ENCODE peak calls at places on chromosomes 6 and 20, in four cellular contexts. P, Q, O and E are unnamed samples.

GRCh38 chr6:148192310-148192709 is 150.3 kb upstream of the SASH1 start:
- DNase-seq in P (no peak), Q (no peak), O (no peak), E (no peak)

GRCh38 chr6:134584809-134585528 is 267.1 kb upstream of the SGK1 start:
- DNase-seq in P (no peak), Q (no peak), O (no peak), E (no peak)

GRCh38 chr6:128168244-128168643 is 267.4 kb upstream of the THEMIS start:
- DNase-seq in P (no peak), Q (peak), O (no peak), E (no peak)

GRCh38 chr20:59605691-59606364 is 1.5 kb downstream of the PHACTR3 start:
- DNase-seq in P (no peak), Q (no peak), O (no peak), E (no peak)

GRCh38 chr6:111252451-111252850 is 165.1 kb downstream of the SLC16A10 start:
- DNase-seq in P (no peak), Q (no peak), O (no peak), E (no peak)

GRCh38 chr6:130959938-130960337 is 103.1 kb downstream of the EPB41L2 start:
- DNase-seq in P (no peak), Q (no peak), O (no peak), E (no peak)

GRCh38 chr20:62241501-62241900 is 3.2 kb downstream of the OSBPL2 start:
- DNase-seq in P (no peak), Q (no peak), O (no peak), E (no peak)

GRCh38 chr6:108526739-108527174 is 34.0 kb upstream of the FOXO3 start:
- DNase-seq in P (no peak), Q (peak), O (peak), E (peak)

GRCh38 chr6:140561701-140562100 is 1187.3 kb upstream of the CITED2 start:
- DNase-seq in P (no peak), Q (no peak), O (no peak), E (no peak)

GRCh38 chr6:30329331-30329730 is 2.6 kb downstream of the TRIM39 start:
- DNase-seq in P (no peak), Q (no peak), O (no peak), E (no peak)

GRCh38 chr20:61437280-61438206 is 185.5 kb downstream of the CDH4 start:
- DNase-seq in P (no peak), Q (no peak), O (no peak), E (no peak)

GRCh38 chr20:41714030-41714429 is 95.9 kb upstream of the CHD6 start:
- DNase-seq in P (no peak), Q (no peak), O (no peak), E (no peak)

GRCh38 chr6:166530211-166531045 is 56.0 kb downstream of the RAMACL start:
- DNase-seq in P (no peak), Q (no peak), O (no peak), E (no peak)

GRCh38 chr20:2840967-2841531 is 504 bp downstream of the VPS16 start:
- DNase-seq in P (peak), Q (peak), O (peak), E (peak)

GRCh38 chr6:41352396-41352795 is 17.0 kb downstream of the NCR2 start:
- DNase-seq in P (no peak), Q (no peak), O (no peak), E (no peak)

GRCh38 chr6:32933661-32934085 is 7.2 kb downstream of the HLA-DMB start:
- DNase-seq in P (peak), Q (peak), O (peak), E (peak)

GRCh38 chr20:5511082-5511481 is 194.3 kb upstream of the PROKR2 start:
- DNase-seq in P (no peak), Q (no peak), O (no peak), E (no peak)

GRCh38 chr6:170553686-170554085 is 483 bp upstream of the TBP start:
- DNase-seq in P (peak), Q (no peak), O (no peak), E (peak)

GRCh38 chr20:47205577-47206123 is 150.8 kb downstream of the ZMYND8 start:
- DNase-seq in P (peak), Q (peak), O (peak), E (peak)

GRCh38 chr6:54776891-54777290 is 69.7 kb upstream of the FAM83B start:
- DNase-seq in P (no peak), Q (no peak), O (no peak), E (no peak)
- TF ChIP-seq ELF4 in P (no peak), Q (no peak), O (no peak), E (no peak)

DNA sequence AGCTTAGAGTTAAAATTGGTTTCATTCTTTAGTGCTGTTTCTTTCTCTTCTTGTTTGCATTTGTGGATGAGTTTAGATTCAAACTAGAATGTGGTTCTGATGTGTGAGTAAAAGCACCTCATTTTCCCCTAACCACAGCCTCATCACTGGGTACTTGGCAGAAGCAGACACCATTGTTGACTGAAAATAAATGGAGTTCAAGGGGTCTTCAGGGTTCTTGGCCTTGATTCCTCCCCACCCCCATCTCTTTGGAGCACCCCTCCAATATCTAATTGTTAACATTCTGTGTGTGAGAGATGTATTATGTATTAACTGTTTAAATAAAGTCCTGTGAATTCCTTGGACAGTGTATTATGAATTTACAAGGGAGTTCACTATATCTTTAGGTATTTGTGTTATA is 59.6 kb downstream of the JARID2 start:
- DNase-seq in P (no peak), Q (no peak), O (no peak), E (no peak)
- TF ChIP-seq ELF4 in P (no peak), Q (no peak), O (no peak), E (no peak)

GRCh38 chr6:1798965-1799325 is 189.2 kb downstream of the FOXC1 start:
- DNase-seq in P (no peak), Q (no peak), O (no peak), E (no peak)

GRCh38 chr6:1796706-1797529 is 187.2 kb downstream of the FOXC1 start:
- DNase-seq in P (no peak), Q (no peak), O (no peak), E (no peak)

GRCh38 chr6:1797801-1798200 is 188.1 kb downstream of the FOXC1 start:
- DNase-seq in P (no peak), Q (peak), O (no peak), E (no peak)

GRCh38 chr6:1795923-1796322 is 186.2 kb downstream of the FOXC1 start:
- DNase-seq in P (no peak), Q (no peak), O (no peak), E (no peak)

DNA sequence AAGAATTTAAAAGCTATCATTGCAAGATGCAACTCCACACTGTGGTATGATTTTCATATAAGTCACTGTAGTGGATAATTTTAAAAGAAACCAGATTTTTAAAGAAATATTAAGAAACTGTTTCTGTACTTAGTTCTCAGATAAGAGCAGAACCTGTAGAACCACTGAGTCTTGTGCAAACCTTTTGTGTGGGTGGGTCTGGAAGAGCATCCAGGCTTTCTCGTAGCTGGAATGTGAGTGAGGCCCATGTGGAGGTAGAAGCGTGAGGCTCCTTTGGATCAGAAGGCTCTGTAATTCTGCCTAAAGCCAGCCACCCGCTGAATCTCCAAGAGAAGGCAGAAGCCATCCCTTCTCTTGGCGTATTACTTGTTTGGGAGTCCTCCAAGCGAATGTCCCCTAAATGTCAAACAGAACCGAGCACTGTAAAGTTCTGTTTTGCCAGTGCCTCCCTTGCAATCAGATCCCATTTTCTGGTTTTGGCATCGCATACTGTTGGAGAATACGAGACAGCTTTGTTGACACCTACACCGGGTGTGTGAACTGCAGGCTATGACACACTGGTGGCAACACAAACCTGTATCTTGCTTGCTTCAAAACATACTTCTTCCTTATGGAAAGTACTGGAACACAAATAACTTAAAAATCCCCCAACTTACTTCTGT is 188.7 kb downstream of the FOXC1 start:
- DNase-seq in P (no peak), Q (no peak), O (no peak), E (no peak)
- TF ChIP-seq ELF4 in P (no peak), Q (no peak), O (no peak), E (no peak)

GRCh38 chr6:100633096-100633766 is 168.5 kb upstream of the SIM1 start:
- DNase-seq in P (no peak), Q (peak), O (no peak), E (no peak)
- TF ChIP-seq ELF4 in P (no peak), Q (no peak), O (no peak), E (no peak)

GRCh38 chr20:31673943-31674463 is 36.3 kb downstream of the COX4I2 start:
- DNase-seq in P (no peak), Q (no peak), O (no peak), E (no peak)

GRCh38 chr20:31673435-31673834 is 35.7 kb downstream of the COX4I2 start:
- DNase-seq in P (no peak), Q (no peak), O (no peak), E (no peak)

GRCh38 chr20:31675828-31676533 is 38.3 kb downstream of the COX4I2 start:
- DNase-seq in P (no peak), Q (no peak), O (peak), E (no peak)

GRCh38 chr20:31676534-31677030 is 38.9 kb downstream of the COX4I2 start:
- DNase-seq in P (no peak), Q (no peak), O (peak), E (no peak)

DNA sequence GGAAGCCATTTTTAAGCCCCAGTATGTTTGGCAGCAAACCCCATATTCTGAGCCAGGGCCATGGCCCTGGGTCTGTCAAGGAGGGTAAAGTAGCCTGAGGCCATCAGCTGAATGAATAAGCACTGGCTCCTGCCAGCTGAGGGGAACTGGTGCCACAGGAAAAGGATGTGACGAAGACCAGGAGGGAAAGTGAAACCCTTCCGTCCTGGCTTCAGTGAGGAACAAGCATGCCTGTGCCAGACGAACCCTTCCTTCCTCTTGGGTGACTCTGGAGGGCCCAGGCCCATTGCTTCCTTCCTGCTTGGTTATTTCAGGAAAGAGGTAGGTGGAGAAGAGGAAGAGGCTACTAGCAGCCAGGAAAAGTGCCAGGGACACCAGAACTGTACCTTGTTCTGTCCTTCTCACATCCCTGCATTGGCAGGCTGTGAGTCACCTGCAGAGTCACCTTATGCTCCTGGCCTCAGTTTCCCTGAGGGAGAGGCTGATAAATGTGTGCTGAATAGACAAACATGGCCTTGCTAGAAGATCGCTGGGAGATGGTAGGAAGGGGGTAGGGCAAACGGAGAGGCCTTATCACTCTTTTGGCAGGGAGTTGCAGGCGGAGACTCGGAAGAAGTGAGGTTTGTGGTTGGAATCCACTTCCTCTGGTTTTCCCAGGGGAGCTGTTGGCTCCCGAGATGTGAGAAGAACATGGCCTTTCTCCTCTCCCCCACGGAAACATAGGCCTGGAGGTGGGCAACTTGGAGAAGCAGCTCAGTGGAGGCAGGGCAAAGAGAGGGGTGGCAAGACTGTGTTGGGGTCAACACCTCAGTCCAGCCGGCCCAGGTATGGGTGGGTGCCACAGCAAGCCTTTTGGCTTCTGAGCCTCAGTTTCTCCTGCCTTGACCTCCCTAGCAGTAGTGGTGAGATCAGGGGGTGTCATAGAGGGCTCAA is 37.4 kb downstream of the COX4I2 start:
- DNase-seq in P (no peak), Q (no peak), O (peak), E (no peak)
- TF ChIP-seq ELF4 in P (no peak), Q (no peak), O (peak), E (no peak)

GRCh38 chr20:33531047-33531877 is 41.4 kb downstream of the CBFA2T2 start:
- DNase-seq in P (no peak), Q (peak), O (no peak), E (no peak)
- TF ChIP-seq ELF4 in P (no peak), Q (no peak), O (no peak), E (no peak)

GRCh38 chr6:26350858-26351543 is 14.0 kb upstream of the BTN3A2 start:
- DNase-seq in P (no peak), Q (no peak), O (peak), E (no peak)

GRCh38 chr6:26352315-26352714 is 12.7 kb upstream of the BTN3A2 start:
- DNase-seq in P (no peak), Q (no peak), O (no peak), E (no peak)

GRCh38 chr6:26354162-26354561 is 10.8 kb upstream of the BTN3A2 start:
- DNase-seq in P (no peak), Q (no peak), O (no peak), E (no peak)

GRCh38 chr6:26349964-26350857 is 14.8 kb upstream of the BTN3A2 start:
- DNase-seq in P (no peak), Q (peak), O (peak), E (no peak)

GRCh38 chr6:26351544-26351953 is 13.4 kb upstream of the BTN3A2 start:
- DNase-seq in P (no peak), Q (peak), O (peak), E (no peak)
- TF ChIP-seq ELF4 in P (no peak), Q (no peak), O (no peak), E (no peak)

DNA sequence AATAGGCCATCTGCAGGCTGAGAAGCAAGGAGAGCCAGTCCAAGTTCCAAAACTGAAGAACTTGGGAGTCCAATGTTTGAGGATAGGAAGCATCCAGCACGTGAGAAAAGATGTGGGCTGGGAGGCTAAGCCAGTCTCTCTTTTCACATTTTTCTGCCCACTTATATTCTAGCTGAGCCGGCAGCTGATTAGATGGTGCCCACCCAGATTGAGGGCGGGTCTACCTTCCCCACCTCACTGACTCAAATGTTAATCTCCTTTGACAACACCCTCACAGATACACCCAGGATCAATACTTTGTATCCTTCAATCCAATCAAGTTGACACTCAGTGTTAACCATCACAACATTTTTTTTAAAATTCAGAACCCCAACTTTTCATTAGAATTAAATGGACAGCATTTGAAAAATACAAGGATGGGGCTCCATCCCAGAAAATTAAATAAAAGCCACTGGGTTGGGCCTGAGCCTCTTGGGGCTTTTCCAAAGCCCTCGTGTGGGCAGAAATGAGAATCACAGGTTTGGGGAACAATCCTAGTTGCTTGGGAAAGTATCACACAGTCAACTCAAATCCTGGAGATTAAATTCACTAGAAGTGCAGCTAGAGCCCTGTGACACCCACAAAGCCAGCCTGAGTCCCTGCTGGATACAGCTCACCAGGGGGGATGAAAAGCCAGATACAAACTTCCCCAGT is 2.2 kb downstream of the CLDN20 start:
- DNase-seq in P (no peak), Q (no peak), O (no peak), E (no peak)
- TF ChIP-seq ELF4 in P (no peak), Q (no peak), O (no peak), E (no peak)

DNA sequence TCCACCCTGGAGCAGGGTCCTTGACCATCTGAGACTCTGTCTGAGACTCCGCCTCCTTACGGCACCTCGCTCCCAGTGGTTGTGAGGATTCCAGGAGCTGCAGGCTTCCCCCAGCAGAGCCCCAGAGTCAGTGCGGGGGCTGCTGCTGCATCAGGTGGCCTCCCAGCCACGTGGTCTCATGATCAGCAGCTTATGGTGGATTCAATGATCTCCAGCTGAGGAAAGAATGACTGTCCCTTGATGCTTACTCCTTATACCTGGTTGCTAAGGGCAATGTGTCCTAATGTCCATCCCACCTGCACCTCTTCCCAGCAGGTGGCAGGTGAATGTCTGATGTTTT is 40.0 kb downstream of the SLC22A1 start:
- DNase-seq in P (no peak), Q (no peak), O (no peak), E (no peak)
- TF ChIP-seq ELF4 in P (no peak), Q (no peak), O (no peak), E (no peak)